ENCODE peak calls at places on chromosomes 7 and 10, in five cellular contexts. One of them, this sample, is unnamed.

GRCh38 chr7:151135525-151135845 is 32.0 kb downstream of the GBX1 start:
- DNase-seq in cardiac fibroblast: no peak
- DNase-seq in kidney epithelial cell: no peak
- DNase-seq in body of pancreas: no peak
- DNase-seq in lower lobe of right lung: no peak
- DNase-seq in this sample: no peak

GRCh38 chr7:150823484-150824126 is 23.0 kb downstream of the TMEM176A start:
- DNase-seq in kidney epithelial cell: no peak
- DNase-seq in lower lobe of right lung: no peak
- DNase-seq in body of pancreas: no peak
- DNase-seq in cardiac fibroblast: no peak
- DNase-seq in this sample: no peak

GRCh38 chr7:23020742-23021401 is 6.9 kb upstream of the HYCC1 start:
- DNase-seq in lower lobe of right lung: no peak
- DNase-seq in cardiac fibroblast: peak; percentile 94
- DNase-seq in body of pancreas: no peak
- DNase-seq in kidney epithelial cell: no peak
- DNase-seq in this sample: no peak

GRCh38 chr7:80014507-80014906 is 120.1 kb upstream of the GNAI1 start:
- DNase-seq in cardiac fibroblast: peak; percentile 77
- DNase-seq in kidney epithelial cell: peak; percentile 2
- DNase-seq in lower lobe of right lung: no peak
- DNase-seq in body of pancreas: no peak
- DNase-seq in this sample: no peak

GRCh38 chr7:7911339-7911738 is 57.3 kb upstream of the GLCCI1 start:
- DNase-seq in lower lobe of right lung: no peak
- DNase-seq in kidney epithelial cell: peak; percentile 82
- DNase-seq in body of pancreas: no peak
- DNase-seq in cardiac fibroblast: peak; percentile 73
- DNase-seq in this sample: no peak

GRCh38 chr10:101778151-101778780 is 2.4 kb upstream of the FGF8 start:
- DNase-seq in cardiac fibroblast: no peak
- DNase-seq in lower lobe of right lung: no peak
- DNase-seq in kidney epithelial cell: no peak
- DNase-seq in body of pancreas: no peak
- DNase-seq in this sample: no peak

GRCh38 chr10:124043310-124044142 is 49.9 kb downstream of the CHST15 start:
- DNase-seq in kidney epithelial cell: no peak
- DNase-seq in body of pancreas: no peak
- DNase-seq in cardiac fibroblast: no peak
- DNase-seq in lower lobe of right lung: no peak
- DNase-seq in this sample: peak; percentile 67

GRCh38 chr7:8433477-8434289 is at the start of gene NXPH1:
- DNase-seq in kidney epithelial cell: no peak
- DNase-seq in cardiac fibroblast: no peak
- DNase-seq in body of pancreas: no peak
- DNase-seq in lower lobe of right lung: no peak
- DNase-seq in this sample: peak; percentile 16

GRCh38 chr7:27739301-27739913 is 555 bp upstream of the TAX1BP1 start:
- DNase-seq in lower lobe of right lung: peak; percentile 50
- DNase-seq in body of pancreas: no peak
- DNase-seq in kidney epithelial cell: no peak
- DNase-seq in cardiac fibroblast: no peak
- DNase-seq in this sample: peak; percentile 1

GRCh38 chr7:141228482-141228881 is 154.6 kb downstream of the TMEM178B start:
- DNase-seq in lower lobe of right lung: no peak
- DNase-seq in body of pancreas: no peak
- DNase-seq in kidney epithelial cell: no peak
- DNase-seq in cardiac fibroblast: no peak
- DNase-seq in this sample: no peak

GRCh38 chr7:149284850-149285580 is 23.0 kb downstream of the ZNF783 start:
- DNase-seq in lower lobe of right lung: peak; percentile 96
- DNase-seq in body of pancreas: peak; percentile 99
- DNase-seq in cardiac fibroblast: peak; percentile 86
- DNase-seq in kidney epithelial cell: peak; percentile 49
- DNase-seq in this sample: peak; percentile 92

GRCh38 chr7:77893813-77894212 is 95.2 kb downstream of the PHTF2 start:
- DNase-seq in cardiac fibroblast: no peak
- DNase-seq in body of pancreas: no peak
- DNase-seq in lower lobe of right lung: no peak
- DNase-seq in kidney epithelial cell: no peak
- DNase-seq in this sample: no peak

GRCh38 chr10:71912431-71912830 is 51.8 kb upstream of the CHST3 start:
- DNase-seq in cardiac fibroblast: peak; percentile 23
- DNase-seq in body of pancreas: no peak
- DNase-seq in lower lobe of right lung: no peak
- DNase-seq in kidney epithelial cell: no peak
- DNase-seq in this sample: no peak

GRCh38 chr10:49505076-49505475 is 33.8 kb downstream of the ERCC6 start:
- DNase-seq in kidney epithelial cell: no peak
- DNase-seq in body of pancreas: no peak
- DNase-seq in lower lobe of right lung: no peak
- DNase-seq in cardiac fibroblast: no peak
- DNase-seq in this sample: no peak

GRCh38 chr7:142636751-142637150 is 112.5 kb upstream of the PRSS1 start:
- DNase-seq in cardiac fibroblast: no peak
- DNase-seq in lower lobe of right lung: no peak
- DNase-seq in body of pancreas: no peak
- DNase-seq in kidney epithelial cell: no peak
- DNase-seq in this sample: no peak

GRCh38 chr10:59072038-59072437 is 104.4 kb upstream of the PHYHIPL start:
- DNase-seq in kidney epithelial cell: no peak
- DNase-seq in cardiac fibroblast: no peak
- DNase-seq in lower lobe of right lung: no peak
- DNase-seq in body of pancreas: no peak
- DNase-seq in this sample: no peak

GRCh38 chr10:86648706-86649426 is 5.5 kb upstream of the OPN4 start:
- DNase-seq in cardiac fibroblast: peak; percentile 71
- DNase-seq in body of pancreas: no peak
- DNase-seq in kidney epithelial cell: no peak
- DNase-seq in lower lobe of right lung: no peak
- DNase-seq in this sample: peak; percentile 0

GRCh38 chr10:97553575-97554100 is 18.9 kb upstream of the ANKRD2 start:
- DNase-seq in body of pancreas: peak; percentile 69
- DNase-seq in kidney epithelial cell: no peak
- DNase-seq in cardiac fibroblast: peak; percentile 79
- DNase-seq in lower lobe of right lung: peak; percentile 80
- DNase-seq in this sample: peak; percentile 81

GRCh38 chr7:87810130-87810529 is 66.0 kb downstream of the SLC25A40 start:
- DNase-seq in cardiac fibroblast: no peak
- DNase-seq in lower lobe of right lung: no peak
- DNase-seq in body of pancreas: no peak
- DNase-seq in kidney epithelial cell: no peak
- DNase-seq in this sample: no peak

GRCh38 chr10:132239126-132240031 is 52.6 kb downstream of the DPYSL4 start:
- DNase-seq in kidney epithelial cell: no peak
- DNase-seq in body of pancreas: no peak
- DNase-seq in lower lobe of right lung: no peak
- DNase-seq in cardiac fibroblast: peak; percentile 52
- DNase-seq in this sample: no peak
- H3K4me3 ChIP-seq in kidney epithelial cell: no peak overlapping the region
- H3K4me3 ChIP-seq in body of pancreas: no peak overlapping the region
- H3K4me3 ChIP-seq in lower lobe of right lung: no peak overlapping the region
- H3K4me3 ChIP-seq in cardiac fibroblast: no peak overlapping the region
- H3K4me3 ChIP-seq in this sample: no peak overlapping the region

DNA sequence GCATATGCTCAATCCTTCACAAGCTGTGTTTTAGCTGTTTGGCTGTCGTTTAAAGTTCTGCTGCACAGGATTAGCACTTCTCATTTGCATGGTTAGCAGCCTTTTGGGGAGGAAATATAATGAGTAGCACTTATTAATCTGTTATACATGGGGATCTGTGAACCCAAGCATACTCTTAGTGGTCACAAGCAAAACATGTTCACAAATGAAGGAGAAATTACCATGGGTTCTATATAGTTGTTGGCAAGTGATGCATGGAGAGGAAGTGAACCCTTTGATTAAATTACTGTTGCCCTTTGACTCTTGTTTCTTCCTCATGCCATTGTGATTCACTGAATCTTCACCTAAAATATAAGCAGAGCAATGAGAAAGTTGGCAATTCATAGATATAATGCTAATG is 18.5 kb downstream of the PIK3CG start:
- DNase-seq in body of pancreas: no peak
- DNase-seq in kidney epithelial cell: no peak
- DNase-seq in lower lobe of right lung: no peak
- DNase-seq in cardiac fibroblast: no peak
- DNase-seq in this sample: no peak
- TF ChIP-seq CTCF in body of pancreas: no peak
- TF ChIP-seq CTCF in kidney epithelial cell: no peak
- TF ChIP-seq CTCF in lower lobe of right lung: no peak
- TF ChIP-seq CTCF in cardiac fibroblast: no peak
- TF ChIP-seq CTCF in this sample: no peak

GRCh38 chr10:37285063-37285462 is 159.7 kb downstream of the ANKRD30A start:
- DNase-seq in body of pancreas: no peak
- DNase-seq in kidney epithelial cell: no peak
- DNase-seq in cardiac fibroblast: no peak
- DNase-seq in lower lobe of right lung: no peak
- DNase-seq in this sample: no peak

GRCh38 chr10:37289833-37290464 is 164.6 kb downstream of the ANKRD30A start:
- DNase-seq in body of pancreas: no peak
- DNase-seq in cardiac fibroblast: peak; percentile 2
- DNase-seq in lower lobe of right lung: no peak
- DNase-seq in kidney epithelial cell: no peak
- DNase-seq in this sample: no peak
- H3K4me3 ChIP-seq in body of pancreas: no peak overlapping the region
- H3K4me3 ChIP-seq in cardiac fibroblast: no peak overlapping the region
- H3K4me3 ChIP-seq in lower lobe of right lung: no peak overlapping the region
- H3K4me3 ChIP-seq in kidney epithelial cell: no peak overlapping the region
- H3K4me3 ChIP-seq in this sample: no peak overlapping the region

GRCh38 chr10:22605168-22605567 is 109.2 kb downstream of the PIP4K2A start:
- DNase-seq in kidney epithelial cell: peak; percentile 77
- DNase-seq in body of pancreas: no peak
- DNase-seq in cardiac fibroblast: peak; percentile 52
- DNase-seq in lower lobe of right lung: no peak
- DNase-seq in this sample: peak; percentile 64
- TF ChIP-seq CTCF in kidney epithelial cell: no peak
- TF ChIP-seq CTCF in body of pancreas: no peak
- TF ChIP-seq CTCF in cardiac fibroblast: no peak
- TF ChIP-seq CTCF in lower lobe of right lung: no peak
- TF ChIP-seq CTCF in this sample: no peak

DNA sequence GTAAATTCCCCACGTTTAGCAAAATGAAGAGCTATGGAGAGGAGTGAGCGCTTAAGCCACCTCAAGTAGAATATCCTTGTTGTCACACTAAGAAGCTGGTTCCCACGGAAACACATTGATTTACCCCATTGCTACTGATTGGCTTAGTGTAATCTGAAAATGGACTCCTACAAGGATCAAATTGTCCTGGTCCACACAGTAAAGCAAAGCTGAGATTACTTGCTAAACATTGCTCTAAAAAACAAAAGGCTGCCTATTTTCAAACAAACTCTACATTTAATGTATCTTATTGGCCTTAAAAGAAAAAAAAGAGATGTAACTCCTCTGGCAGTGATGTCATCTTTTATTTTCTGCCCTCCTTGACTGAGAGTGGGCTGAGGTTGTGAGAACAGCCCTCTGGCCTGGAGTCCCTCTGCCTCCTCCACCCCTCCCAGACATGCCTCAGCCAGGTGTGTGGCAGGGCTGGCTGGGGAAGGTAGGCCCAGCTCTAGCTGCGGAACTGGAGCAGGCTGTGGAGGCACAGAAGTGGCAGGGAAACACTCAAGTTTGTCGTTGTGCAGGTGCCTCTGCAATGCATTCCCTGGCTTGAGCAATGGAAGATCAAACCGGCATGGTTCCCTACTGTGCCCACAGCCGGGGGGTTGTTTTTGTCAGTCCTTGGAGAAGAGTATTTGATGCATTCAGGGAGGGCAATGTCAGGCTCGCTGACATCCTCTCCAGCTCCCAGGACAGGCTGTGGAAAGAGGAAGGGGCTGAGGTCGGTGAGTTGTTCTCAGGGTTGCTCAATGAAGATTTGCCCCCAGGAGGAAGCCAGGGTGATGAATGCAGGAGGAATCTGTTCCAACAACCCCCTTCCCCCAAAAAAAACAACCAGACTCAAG is 9.1 kb downstream of the KLF6 start:
- DNase-seq in cardiac fibroblast: peak; percentile 74
- DNase-seq in lower lobe of right lung: no peak
- DNase-seq in body of pancreas: no peak
- DNase-seq in kidney epithelial cell: no peak
- DNase-seq in this sample: peak; percentile 26
- H3K4me3 ChIP-seq in cardiac fibroblast: no peak overlapping the region
- H3K4me3 ChIP-seq in lower lobe of right lung: no peak overlapping the region
- H3K4me3 ChIP-seq in body of pancreas: no peak overlapping the region
- H3K4me3 ChIP-seq in kidney epithelial cell: no peak overlapping the region
- H3K4me3 ChIP-seq in this sample: no peak overlapping the region

GRCh38 chr10:127921075-127921750 is 14.3 kb downstream of the PTPRE start:
- DNase-seq in body of pancreas: no peak
- DNase-seq in lower lobe of right lung: no peak
- DNase-seq in cardiac fibroblast: no peak
- DNase-seq in kidney epithelial cell: no peak
- DNase-seq in this sample: no peak

GRCh38 chr10:127918570-127918969 is 11.7 kb downstream of the PTPRE start:
- DNase-seq in body of pancreas: no peak
- DNase-seq in cardiac fibroblast: no peak
- DNase-seq in kidney epithelial cell: no peak
- DNase-seq in lower lobe of right lung: no peak
- DNase-seq in this sample: no peak

GRCh38 chr10:127921751-127922140 is 14.8 kb downstream of the PTPRE start:
- DNase-seq in kidney epithelial cell: no peak
- DNase-seq in body of pancreas: no peak
- DNase-seq in lower lobe of right lung: no peak
- DNase-seq in cardiac fibroblast: no peak
- DNase-seq in this sample: no peak

GRCh38 chr10:127920319-127921074 is 13.6 kb downstream of the PTPRE start:
- DNase-seq in cardiac fibroblast: no peak
- DNase-seq in lower lobe of right lung: no peak
- DNase-seq in kidney epithelial cell: no peak
- DNase-seq in body of pancreas: no peak
- DNase-seq in this sample: no peak

DNA sequence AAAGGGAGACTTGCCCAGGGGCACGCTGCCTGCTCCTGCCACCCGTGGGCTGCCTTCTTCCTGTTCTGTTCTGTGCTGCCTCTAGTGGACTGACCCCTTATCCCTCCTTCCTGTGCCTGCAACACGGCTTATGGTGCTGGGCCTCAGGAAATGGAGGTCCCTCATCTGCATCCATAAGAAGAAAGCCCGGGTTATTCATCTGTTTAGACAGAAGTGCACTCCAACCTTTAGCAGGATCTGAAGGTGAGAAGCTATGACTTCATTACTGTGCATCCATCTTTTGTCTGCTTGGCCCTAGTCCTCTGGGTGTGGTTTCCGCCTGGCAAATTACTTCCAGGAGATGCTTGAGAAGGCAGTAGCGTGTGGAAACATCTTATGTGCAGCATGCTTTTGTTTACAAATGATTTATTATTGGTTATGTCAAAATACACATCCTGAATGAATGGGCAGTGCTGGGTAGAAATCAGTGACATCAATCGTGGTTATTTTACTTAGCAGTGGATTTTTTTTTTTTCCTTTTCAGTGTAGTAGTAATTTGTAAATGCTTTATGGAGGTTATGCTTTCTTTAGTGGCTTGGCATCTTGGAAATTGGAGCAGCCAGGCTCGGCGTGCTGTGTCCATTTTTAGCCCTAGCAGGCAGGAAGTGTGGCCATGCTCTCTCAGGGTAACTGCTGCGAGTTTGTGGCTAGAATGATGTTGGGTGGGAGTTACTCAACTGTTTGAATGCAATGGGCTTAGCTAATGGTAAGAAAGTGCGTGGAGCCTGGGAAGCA is 12.7 kb downstream of the PTPRE start:
- DNase-seq in cardiac fibroblast: peak; percentile 42
- DNase-seq in kidney epithelial cell: no peak
- DNase-seq in body of pancreas: no peak
- DNase-seq in lower lobe of right lung: no peak
- DNase-seq in this sample: no peak
- TF ChIP-seq CTCF in cardiac fibroblast: peak; percentile 27
- TF ChIP-seq CTCF in kidney epithelial cell: no peak
- TF ChIP-seq CTCF in body of pancreas: no peak
- TF ChIP-seq CTCF in lower lobe of right lung: peak; percentile 26
- TF ChIP-seq CTCF in this sample: no peak

GRCh38 chr10:13382759-13383753 is 35.0 kb upstream of the SEPHS1 start:
- DNase-seq in body of pancreas: peak; percentile 54
- DNase-seq in lower lobe of right lung: peak; percentile 89
- DNase-seq in kidney epithelial cell: no peak
- DNase-seq in cardiac fibroblast: no peak
- DNase-seq in this sample: no peak
- H3K4me3 ChIP-seq in body of pancreas: no peak overlapping the region
- H3K4me3 ChIP-seq in lower lobe of right lung: peak overlapping the region; percentile 41
- H3K4me3 ChIP-seq in kidney epithelial cell: peak overlapping the region; percentile 27
- H3K4me3 ChIP-seq in cardiac fibroblast: no peak overlapping the region
- H3K4me3 ChIP-seq in this sample: no peak overlapping the region